ENCODE peak calls at places on chromosomes 2 and 18, in four cellular contexts. Z, I, S and P are unnamed samples. For H3K36me3, the result is how much of the 10 kb centered on the place peaks cover.

GRCh38 chr2:46770622-46771021 is 145.0 kb downstream of the MCFD2 start:
- DNase-seq in Z (no peak), I (no peak), S (no peak), P (peak)

GRCh38 chr2:99205491-99205890 is 24.5 kb downstream of the MRPL30 start:
- DNase-seq in Z (no peak), I (no peak), S (no peak), P (no peak)

GRCh38 chr2:100739735-100740432 is 80.1 kb upstream of the NPAS2 start:
- DNase-seq in Z (no peak), I (no peak), S (no peak), P (no peak)

GRCh38 chr18:55233850-55234249 is 274.6 kb upstream of the CCDC68 start:
- DNase-seq in Z (no peak), I (no peak), S (no peak), P (peak)

GRCh38 chr2:240196716-240197438 is 56.4 kb upstream of the OTOS start:
- DNase-seq in Z (no peak), I (no peak), S (no peak), P (no peak)

GRCh38 chr2:102698369-102699111 is 63.3 kb upstream of the TMEM182 start:
- DNase-seq in Z (peak), I (no peak), S (no peak), P (no peak)

GRCh38 chr2:37098416-37099118 is 14.2 kb downstream of the GPATCH11 start:
- DNase-seq in Z (no peak), I (no peak), S (no peak), P (no peak)

GRCh38 chr18:49081511-49082146 is 130.9 kb upstream of the SMAD7 start:
- DNase-seq in Z (no peak), I (no peak), S (no peak), P (peak)

GRCh38 chr2:216739035-216739434 is 43.7 kb upstream of the IGFBP5 start:
- DNase-seq in Z (no peak), I (no peak), S (no peak), P (no peak)

GRCh38 chr18:44781890-44782289 is 101.2 kb downstream of the SETBP1 start:
- DNase-seq in Z (no peak), I (no peak), S (no peak), P (peak)

GRCh38 chr2:1571477-1572417 is 158.5 kb downstream of the TPO start:
- DNase-seq in Z (no peak), I (no peak), S (peak), P (no peak)

GRCh38 chr2:196233033-196233807 is 61.8 kb upstream of the STK17B start:
- DNase-seq in Z (peak), I (no peak), S (peak), P (peak)

GRCh38 chr2:45851576-45852304 is 200.3 kb downstream of the PRKCE start:
- DNase-seq in Z (no peak), I (no peak), S (no peak), P (peak)

GRCh38 chr2:19835818-19836281 is 65.9 kb downstream of the TTC32 start:
- DNase-seq in Z (no peak), I (no peak), S (no peak), P (no peak)

GRCh38 chr18:69617888-69618287 is 217.2 kb downstream of the DOK6 start:
- DNase-seq in Z (no peak), I (no peak), S (no peak), P (peak)

GRCh38 chr2:165927353-165927752 is 26.2 kb downstream of the TTC21B start:
- DNase-seq in Z (no peak), I (no peak), S (no peak), P (no peak)

GRCh38 chr2:40584432-40584831 is 132.5 kb upstream of the SLC8A1 start:
- DNase-seq in Z (no peak), I (no peak), S (no peak), P (peak)

GRCh38 chr18:34840416-34840815 is 130.3 kb downstream of the DTNA start:
- DNase-seq in Z (no peak), I (no peak), S (no peak), P (no peak)

GRCh38 chr2:150169230-150169629 is 318.2 kb downstream of the RND3 start:
- DNase-seq in Z (no peak), I (no peak), S (peak), P (peak)

GRCh38 chr2:240850026-240850425 is 18.6 kb upstream of the AGXT start:
- DNase-seq in Z (no peak), I (no peak), S (peak), P (no peak)

GRCh38 chr2:137924019-137924418 is 40.3 kb upstream of the HNMT start:
- DNase-seq in Z (no peak), I (no peak), S (no peak), P (no peak)

GRCh38 chr2:224983719-224984388 is 58.4 kb downstream of the DOCK10 start:
- DNase-seq in Z (no peak), I (peak), S (no peak), P (no peak)

GRCh38 chr2:43340066-43340465 is 113.7 kb upstream of the ZFP36L2 start:
- DNase-seq in Z (no peak), I (no peak), S (no peak), P (no peak)

GRCh38 chr2:128299628-128300027 is 19.0 kb downstream of the HS6ST1 start:
- DNase-seq in Z (no peak), I (peak), S (peak), P (no peak)

GRCh38 chr2:231563378-231563961 is 29.2 kb upstream of the TEX44 start:
- DNase-seq in Z (peak), I (peak), S (peak), P (peak)

GRCh38 chr2:128445533-128445900 is 126.8 kb upstream of the HS6ST1 start:
- DNase-seq in Z (no peak), I (no peak), S (no peak), P (no peak)

GRCh38 chr2:103008586-103008985 is 246.8 kb downstream of the TMEM182 start:
- DNase-seq in Z (no peak), I (no peak), S (no peak), P (no peak)

GRCh38 chr2:26904839-26905238 is 56.9 kb downstream of the DPYSL5 start:
- DNase-seq in Z (no peak), I (no peak), S (no peak), P (no peak)
- H3K27ac ChIP-seq in Z (no peak), I (no peak), S (no peak), P (no peak)

DNA sequence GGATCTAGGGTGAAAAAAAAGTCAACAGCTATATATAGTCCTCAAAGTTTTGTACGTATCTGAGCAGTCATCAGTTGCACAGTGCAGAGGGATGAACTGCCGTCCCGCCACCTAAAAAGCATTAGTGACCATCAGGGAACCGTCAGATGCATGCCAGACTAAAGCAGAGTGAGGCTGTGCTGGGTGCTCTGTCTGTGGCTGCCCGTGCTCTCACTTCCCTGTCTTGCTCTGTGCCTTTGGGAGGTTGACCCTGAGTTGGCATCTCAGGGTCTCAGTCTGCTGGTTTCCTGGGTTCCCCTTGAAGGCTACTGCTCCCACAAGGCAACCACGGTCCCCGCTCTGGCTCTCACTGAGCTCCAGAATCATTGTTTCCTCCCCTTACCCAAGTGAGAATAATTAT is 11.1 kb downstream of the CLUL1 start:
- DNase-seq in Z (no peak), I (no peak), S (no peak), P (no peak)
- TF ChIP-seq CTCF in Z (no peak), I (no peak), S (no peak), P (no peak)

GRCh38 chr18:77009675-77010074 is 122.9 kb downstream of the MBP start:
- DNase-seq in Z (no peak), I (no peak), S (no peak), P (no peak)

GRCh38 chr18:77013777-77014525 is 118.6 kb downstream of the MBP start:
- DNase-seq in Z (no peak), I (no peak), S (peak), P (no peak)

GRCh38 chr18:77012751-77013550 is 119.6 kb downstream of the MBP start:
- DNase-seq in Z (no peak), I (no peak), S (no peak), P (no peak)

GRCh38 chr18:77014538-77014937 is 118.0 kb downstream of the MBP start:
- DNase-seq in Z (no peak), I (no peak), S (peak), P (no peak)

DNA sequence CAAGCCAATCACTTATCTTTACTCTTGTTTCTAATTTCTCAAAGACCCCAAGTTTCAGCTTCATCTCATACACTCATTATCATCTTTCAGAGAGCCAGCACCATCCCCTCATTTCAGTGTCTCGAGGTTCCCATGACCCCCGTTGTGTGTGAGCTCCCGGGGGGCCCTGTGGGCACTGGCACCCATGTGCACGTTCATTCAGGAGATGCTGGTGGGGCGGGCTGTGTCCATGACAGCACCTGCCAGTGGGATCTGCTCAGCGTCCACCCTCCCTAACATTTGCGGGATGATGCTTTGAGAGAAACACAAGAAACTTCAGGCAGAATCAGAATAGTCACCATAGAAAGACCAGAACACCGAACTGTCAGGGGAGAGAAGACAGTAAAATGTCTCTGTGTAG is 120.5 kb downstream of the MBP start:
- DNase-seq in Z (no peak), I (no peak), S (no peak), P (no peak)
- H3K36me3 ChIP-seq in Z (under half), I (under half), S (under half), P (under half)

GRCh38 chr2:203583696-203584095 is 48.6 kb upstream of the RAPH1 start:
- DNase-seq in Z (no peak), I (no peak), S (peak), P (peak)
- H3K27ac ChIP-seq in Z (no peak), I (peak), S (no peak), P (no peak)

DNA sequence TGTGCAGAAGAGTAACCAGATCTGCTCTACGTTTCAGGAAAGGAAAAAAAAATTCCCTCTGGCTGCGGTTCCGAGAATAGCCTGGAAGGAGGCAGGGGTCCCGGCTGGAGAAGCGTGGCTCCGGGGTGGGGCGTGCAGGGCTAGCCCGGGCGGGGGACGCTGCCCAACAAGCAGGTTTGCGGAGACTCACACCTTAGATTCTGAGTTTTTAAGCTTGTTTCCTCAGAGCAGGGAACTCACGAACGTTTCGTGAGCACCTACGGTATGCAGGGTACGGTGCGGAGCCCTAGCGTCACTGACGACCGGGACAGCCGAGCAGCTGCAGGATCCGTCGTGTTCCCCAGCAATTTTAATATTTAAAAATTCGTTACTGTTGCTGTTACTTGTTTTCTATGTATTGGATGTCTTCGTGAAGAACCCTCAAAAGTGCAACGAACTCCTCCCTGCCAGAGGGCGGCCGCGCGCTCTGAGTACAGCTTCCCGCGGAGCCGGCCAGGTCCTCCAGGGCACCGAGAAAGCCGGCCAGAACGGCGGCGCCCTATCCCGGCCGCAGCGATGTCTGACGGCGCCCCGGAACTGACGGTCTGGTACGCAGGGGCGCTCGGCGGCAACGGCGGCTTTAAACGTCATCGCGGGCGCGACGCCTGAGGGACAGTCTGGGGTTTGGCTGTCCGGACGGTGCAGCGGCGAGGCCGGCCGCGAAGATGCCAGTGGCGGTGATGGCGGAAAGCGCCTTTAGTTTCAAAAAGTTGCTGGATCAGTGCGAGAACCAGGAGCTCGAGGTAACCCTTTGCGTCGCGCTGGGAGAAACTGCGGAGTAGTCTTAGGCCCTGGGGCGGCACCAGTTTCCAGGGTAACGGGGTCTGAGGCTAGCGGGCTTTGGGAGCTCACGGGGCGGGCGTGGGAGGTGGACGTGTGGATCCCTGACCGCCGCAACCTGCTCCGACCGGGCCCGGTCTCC is at the start of gene COPS8:
- DNase-seq in Z (peak), I (peak), S (peak), P (peak)
- TF ChIP-seq CTCF in Z (peak), I (peak), S (no peak), P (peak)

GRCh38 chr18:13579874-13580273 is 146.5 kb downstream of the FAM210A start:
- DNase-seq in Z (no peak), I (no peak), S (no peak), P (no peak)

GRCh38 chr18:13581496-13581895 is 144.9 kb downstream of the FAM210A start:
- DNase-seq in Z (no peak), I (no peak), S (no peak), P (no peak)

GRCh38 chr18:13582283-13582682 is 144.1 kb downstream of the FAM210A start:
- DNase-seq in Z (no peak), I (no peak), S (no peak), P (no peak)

GRCh38 chr18:13581055-13581454 is 145.3 kb downstream of the FAM210A start:
- DNase-seq in Z (no peak), I (no peak), S (no peak), P (no peak)

DNA sequence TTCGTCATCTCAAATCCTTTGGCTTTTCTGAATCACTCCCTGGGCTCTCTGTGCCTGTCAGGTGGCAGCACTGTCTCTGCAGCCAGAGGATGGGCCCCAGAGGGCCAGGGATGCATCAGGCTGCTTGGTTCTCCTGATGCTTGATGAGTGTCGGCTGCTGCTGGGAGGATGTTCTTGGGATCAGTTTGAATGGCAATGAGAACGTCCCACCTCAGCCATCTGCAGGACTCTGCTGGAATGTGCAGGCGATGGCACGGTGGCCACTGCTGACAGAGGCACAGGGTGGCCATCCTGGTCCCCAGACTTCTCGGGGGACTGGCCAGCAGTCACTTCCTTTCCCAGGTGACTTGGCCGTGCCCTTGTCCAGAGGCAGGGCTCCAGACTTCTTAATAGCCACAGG is 146.0 kb downstream of the FAM210A start:
- DNase-seq in Z (no peak), I (no peak), S (no peak), P (no peak)
- H3K36me3 ChIP-seq in Z (under half), I (under half), S (under half), P (under half)

GRCh38 chr18:13051159-13051558 is 60.0 kb downstream of the CEP192 start:
- DNase-seq in Z (no peak), I (no peak), S (no peak), P (no peak)

GRCh38 chr18:13048061-13048605 is 57.0 kb downstream of the CEP192 start:
- DNase-seq in Z (no peak), I (no peak), S (no peak), P (no peak)

DNA sequence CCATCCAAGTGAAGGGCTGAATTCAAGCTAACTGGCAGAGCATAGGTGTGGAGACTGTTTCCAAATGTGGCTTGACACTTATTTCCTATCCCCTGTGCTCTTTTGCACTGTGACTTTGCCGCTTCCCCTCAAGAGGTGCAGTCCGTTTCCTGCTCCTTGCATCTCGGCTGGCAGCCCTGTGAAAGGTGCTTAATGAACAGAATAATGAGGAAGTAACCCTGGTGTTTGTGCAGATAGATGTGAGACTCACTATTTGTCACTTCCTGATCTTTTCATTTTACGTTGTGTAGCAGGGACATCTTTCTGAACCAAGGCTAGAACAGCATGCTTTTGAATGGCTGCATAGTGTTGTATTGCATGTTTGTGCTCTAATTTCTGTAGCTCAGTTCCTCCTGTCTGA is 60.8 kb downstream of the CEP192 start:
- DNase-seq in Z (no peak), I (no peak), S (no peak), P (no peak)
- H3K27ac ChIP-seq in Z (peak), I (no peak), S (no peak), P (no peak)

DNA sequence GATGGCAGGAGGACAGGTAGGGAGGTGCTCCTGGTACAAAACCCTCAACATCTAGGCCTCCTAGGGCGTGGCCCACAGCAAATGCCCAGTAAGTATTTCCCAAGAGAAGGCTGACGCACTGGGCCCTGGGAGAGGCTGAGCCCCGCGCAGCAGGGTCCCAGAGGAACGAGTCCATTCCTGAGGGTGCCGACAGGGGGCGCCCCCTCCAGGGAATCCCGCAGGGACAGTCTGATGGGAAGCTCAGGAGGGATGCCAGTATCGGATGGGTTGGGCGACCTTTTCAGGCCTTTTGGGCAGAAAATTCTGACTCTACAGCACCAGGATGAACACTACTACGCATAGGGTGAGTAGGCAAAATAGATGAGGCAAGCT is 8.8 kb downstream of the BOLA3 start:
- DNase-seq in Z (no peak), I (no peak), S (no peak), P (no peak)
- TF ChIP-seq CTCF in Z (peak), I (peak), S (no peak), P (peak)

GRCh38 chr2:12727641-12728040 is 10.9 kb downstream of the TRIB2 start:
- DNase-seq in Z (no peak), I (no peak), S (no peak), P (no peak)
- H3K36me3 ChIP-seq in Z (half or more), I (half or more), S (under half), P (under half)

DNA sequence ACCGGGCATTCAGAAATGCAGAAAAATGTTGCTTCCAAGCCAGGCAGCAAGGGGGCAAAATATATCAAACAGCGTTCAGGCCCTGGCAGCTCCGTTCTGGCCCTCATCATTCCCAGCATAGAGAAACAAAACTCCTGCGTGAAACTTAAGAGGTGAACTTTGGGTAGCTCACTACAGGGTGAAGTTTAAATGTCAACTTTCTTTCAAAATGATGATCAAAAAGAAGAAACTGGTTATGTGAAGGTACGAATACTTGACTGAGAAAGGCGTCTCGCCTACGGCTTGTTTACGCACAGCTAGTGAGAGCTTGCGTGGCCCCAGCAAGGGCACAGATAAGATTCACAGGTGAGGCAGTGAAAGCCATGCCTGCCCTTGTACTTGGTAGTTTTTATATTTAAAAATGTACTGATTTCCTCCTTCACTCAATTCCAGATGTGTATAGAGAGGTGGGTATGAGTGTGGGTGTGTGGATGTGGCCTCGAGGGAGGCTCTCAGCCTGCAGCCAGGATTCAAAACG is 127.5 kb downstream of the NFATC1 start:
- DNase-seq in Z (no peak), I (no peak), S (peak), P (no peak)
- H3K27ac ChIP-seq in Z (no peak), I (no peak), S (no peak), P (no peak)